ENCODE peak calls at places on chromosomes 1 and 21, in four cellular contexts. One of them, this sample, is unnamed.

GRCh38 chr1:107299521-107299920 is 158.7 kb downstream of the NTNG1 start:
- DNase-seq in prostate gland: no peak
- DNase-seq in breast epithelium: no peak
- DNase-seq in thyroid gland: no peak
- DNase-seq in this sample: no peak

GRCh38 chr1:98991127-98992003 is 13.3 kb downstream of the PLPPR5 start:
- DNase-seq in thyroid gland: no peak
- DNase-seq in prostate gland: no peak
- DNase-seq in breast epithelium: no peak
- DNase-seq in this sample: no peak

GRCh38 chr1:95236784-95237575 is 3.0 kb downstream of the RWDD3 start:
- DNase-seq in prostate gland: no peak
- DNase-seq in thyroid gland: no peak
- DNase-seq in breast epithelium: no peak
- DNase-seq in this sample: no peak

GRCh38 chr1:38272515-38272914 is 225.9 kb upstream of the POU3F1 start:
- DNase-seq in thyroid gland: no peak
- DNase-seq in breast epithelium: no peak
- DNase-seq in prostate gland: no peak
- DNase-seq in this sample: no peak

GRCh38 chr1:39159224-39160036 is 45.1 kb upstream of the MACF1 start:
- DNase-seq in thyroid gland: peak
- DNase-seq in prostate gland: peak
- DNase-seq in breast epithelium: peak
- DNase-seq in this sample: no peak

GRCh38 chr1:54329337-54329954 is 76.7 kb downstream of the SSBP3 start:
- DNase-seq in thyroid gland: no peak
- DNase-seq in breast epithelium: no peak
- DNase-seq in prostate gland: no peak
- DNase-seq in this sample: no peak

GRCh38 chr1:168553680-168554553 is 10.1 kb upstream of the XCL2 start:
- DNase-seq in prostate gland: no peak
- DNase-seq in thyroid gland: no peak
- DNase-seq in breast epithelium: no peak
- DNase-seq in this sample: no peak

GRCh38 chr1:147822292-147822691 is 61.9 kb upstream of the GJA5 start:
- DNase-seq in thyroid gland: no peak
- DNase-seq in prostate gland: no peak
- DNase-seq in breast epithelium: no peak
- DNase-seq in this sample: no peak

GRCh38 chr1:183417691-183418491 is at the start of gene NMNAT2:
- DNase-seq in thyroid gland: peak
- DNase-seq in prostate gland: no peak
- DNase-seq in breast epithelium: no peak
- DNase-seq in this sample: no peak

GRCh38 chr1:17765444-17766411 is 10.6 kb downstream of the ACTL8 start:
- DNase-seq in breast epithelium: no peak
- DNase-seq in prostate gland: no peak
- DNase-seq in thyroid gland: no peak
- DNase-seq in this sample: no peak

GRCh38 chr1:99264201-99265021 is at the start of gene PLPPR4:
- DNase-seq in thyroid gland: peak
- DNase-seq in breast epithelium: peak
- DNase-seq in prostate gland: no peak
- DNase-seq in this sample: peak

GRCh38 chr1:15598436-15598835 is 13.6 kb upstream of the AGMAT start:
- DNase-seq in prostate gland: no peak
- DNase-seq in breast epithelium: no peak
- DNase-seq in thyroid gland: no peak
- DNase-seq in this sample: no peak

GRCh38 chr1:191685669-191686068 is 472.6 kb upstream of the RGS18 start:
- DNase-seq in thyroid gland: no peak
- DNase-seq in breast epithelium: no peak
- DNase-seq in prostate gland: no peak
- DNase-seq in this sample: no peak

DNA sequence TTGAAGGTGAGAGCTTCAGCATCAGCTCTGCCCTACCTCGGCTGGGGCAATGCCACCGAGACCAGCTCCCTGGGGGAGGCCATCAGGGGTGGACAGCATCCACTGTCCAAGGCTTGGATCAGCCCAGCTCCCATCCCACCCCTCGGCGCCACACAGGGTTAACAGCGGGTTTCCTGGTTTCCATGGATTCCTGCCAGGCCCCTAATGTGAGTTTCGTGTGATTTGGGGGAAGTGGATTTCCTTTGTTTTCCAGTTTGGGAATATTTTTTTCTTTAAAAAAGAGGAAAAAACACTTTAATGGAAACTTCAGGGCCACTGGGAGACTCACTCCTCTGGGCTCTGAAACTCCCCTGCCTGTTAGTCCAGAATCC is 34.3 kb downstream of the CASZ1 start:
- DNase-seq in prostate gland: no peak
- DNase-seq in breast epithelium: no peak
- DNase-seq in thyroid gland: no peak
- DNase-seq in this sample: no peak
- TF ChIP-seq POLR2A in prostate gland: no peak
- TF ChIP-seq POLR2A in breast epithelium: no peak
- TF ChIP-seq POLR2A in thyroid gland: no peak
- TF ChIP-seq POLR2A in this sample: no peak

DNA sequence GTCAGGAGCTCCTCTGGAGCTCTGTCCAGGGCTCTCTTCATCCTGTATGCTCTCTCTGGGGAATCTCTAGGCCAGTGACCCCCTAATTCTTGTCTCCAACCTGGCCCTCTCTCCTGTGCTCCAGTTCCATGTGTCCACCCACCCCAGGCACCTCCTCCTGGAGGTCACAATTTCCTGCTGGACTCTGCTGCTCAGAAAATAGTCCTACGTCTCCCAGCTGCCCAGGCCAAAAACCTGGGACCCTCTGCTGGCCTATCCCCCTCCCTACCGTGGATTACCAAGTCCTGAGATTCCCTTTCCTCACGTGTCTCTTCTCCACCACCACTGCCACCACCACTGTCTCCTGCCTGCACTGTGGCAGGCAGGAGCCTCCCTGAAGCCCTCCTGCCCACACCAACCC is 11.7 kb downstream of the NES start:
- DNase-seq in thyroid gland: no peak
- DNase-seq in prostate gland: no peak
- DNase-seq in breast epithelium: no peak
- DNase-seq in this sample: no peak
- H3K4me3 ChIP-seq in thyroid gland: no peak
- H3K4me3 ChIP-seq in prostate gland: no peak
- H3K4me3 ChIP-seq in breast epithelium: no peak
- H3K4me3 ChIP-seq in this sample: no peak

DNA sequence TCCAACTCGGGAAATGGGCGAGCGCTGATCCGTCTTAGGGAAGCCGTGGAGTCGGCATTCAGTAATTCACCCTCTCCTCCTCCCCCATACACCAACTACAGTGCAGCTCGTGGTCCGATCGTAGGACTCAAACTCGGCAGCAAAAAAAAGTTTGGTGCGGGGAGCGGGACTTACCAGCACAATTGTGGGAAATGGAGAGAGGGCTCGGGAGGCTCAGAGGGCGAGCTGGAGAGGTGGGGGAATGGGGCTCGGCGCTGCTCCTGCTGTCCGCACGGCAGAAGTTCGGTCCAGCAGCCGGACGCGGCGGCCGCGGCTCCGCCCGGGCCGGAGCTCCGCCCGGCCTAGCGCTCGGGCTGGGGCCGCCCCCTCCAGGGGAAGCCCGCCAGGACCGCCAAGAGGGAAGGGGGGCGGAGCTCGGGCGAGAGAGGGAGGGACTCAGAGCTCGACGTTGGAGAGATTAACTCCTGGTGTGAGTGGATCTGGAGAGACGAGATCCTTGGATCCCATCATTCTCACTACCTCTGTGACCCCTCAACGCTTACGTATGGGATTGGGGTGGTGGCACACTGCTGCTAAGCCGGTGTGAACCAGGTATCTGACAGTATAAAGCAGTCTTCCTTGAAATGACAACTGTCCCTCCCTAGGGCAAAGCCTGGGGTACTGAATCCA is 744 bp upstream of the PIAS3 start:
- DNase-seq in breast epithelium: peak
- DNase-seq in thyroid gland: peak
- DNase-seq in prostate gland: peak
- DNase-seq in this sample: peak
- TF ChIP-seq POLR2A in breast epithelium: peak
- TF ChIP-seq POLR2A in thyroid gland: peak
- TF ChIP-seq POLR2A in prostate gland: peak
- TF ChIP-seq POLR2A in this sample: peak

DNA sequence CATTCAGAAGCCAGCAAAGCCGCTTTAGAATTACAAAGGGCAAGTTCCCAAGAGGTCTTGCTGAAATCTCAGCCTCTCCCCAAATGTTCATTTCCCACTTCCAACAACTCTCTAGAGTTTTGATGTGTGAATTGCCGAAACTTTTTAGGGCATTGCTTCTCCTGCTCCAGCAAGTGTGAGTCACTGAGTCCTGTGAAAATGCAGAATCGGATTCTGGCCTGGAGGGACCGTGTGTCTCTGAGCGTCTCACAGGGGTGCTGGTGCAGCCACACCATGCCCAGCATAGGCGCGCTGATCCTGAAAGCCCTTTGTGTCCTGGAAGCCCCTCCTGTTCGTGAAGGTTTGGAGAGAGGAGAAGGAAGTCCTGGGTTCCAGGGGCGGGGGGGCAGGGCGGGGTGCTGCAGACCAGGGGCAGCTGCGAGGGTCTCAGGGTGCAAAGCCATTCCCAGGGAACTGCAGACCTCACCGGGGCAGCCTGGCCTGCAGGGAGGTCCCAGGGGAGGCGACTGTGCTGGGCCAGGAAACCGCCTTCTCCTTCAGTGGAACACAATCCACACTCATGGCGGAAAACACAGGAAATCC is 43.7 kb upstream of the ADARB1 start:
- DNase-seq in breast epithelium: peak
- DNase-seq in thyroid gland: no peak
- DNase-seq in prostate gland: no peak
- DNase-seq in this sample: peak
- H3K4me3 ChIP-seq in breast epithelium: no peak
- H3K4me3 ChIP-seq in thyroid gland: no peak
- H3K4me3 ChIP-seq in prostate gland: no peak
- H3K4me3 ChIP-seq in this sample: peak

GRCh38 chr21:34889537-34890257 is 159.4 kb downstream of the RUNX1 start:
- DNase-seq in prostate gland: peak
- DNase-seq in breast epithelium: peak
- DNase-seq in thyroid gland: peak
- DNase-seq in this sample: peak

GRCh38 chr21:34890258-34890723 is 158.8 kb downstream of the RUNX1 start:
- DNase-seq in thyroid gland: no peak
- DNase-seq in prostate gland: no peak
- DNase-seq in breast epithelium: no peak
- DNase-seq in this sample: no peak

GRCh38 chr21:34889287-34889536 is 159.9 kb downstream of the RUNX1 start:
- DNase-seq in thyroid gland: peak
- DNase-seq in prostate gland: peak
- DNase-seq in breast epithelium: no peak
- DNase-seq in this sample: peak

GRCh38 chr21:34887729-34888568 is 161.2 kb downstream of the RUNX1 start:
- DNase-seq in thyroid gland: peak
- DNase-seq in prostate gland: peak
- DNase-seq in breast epithelium: peak
- DNase-seq in this sample: peak

DNA sequence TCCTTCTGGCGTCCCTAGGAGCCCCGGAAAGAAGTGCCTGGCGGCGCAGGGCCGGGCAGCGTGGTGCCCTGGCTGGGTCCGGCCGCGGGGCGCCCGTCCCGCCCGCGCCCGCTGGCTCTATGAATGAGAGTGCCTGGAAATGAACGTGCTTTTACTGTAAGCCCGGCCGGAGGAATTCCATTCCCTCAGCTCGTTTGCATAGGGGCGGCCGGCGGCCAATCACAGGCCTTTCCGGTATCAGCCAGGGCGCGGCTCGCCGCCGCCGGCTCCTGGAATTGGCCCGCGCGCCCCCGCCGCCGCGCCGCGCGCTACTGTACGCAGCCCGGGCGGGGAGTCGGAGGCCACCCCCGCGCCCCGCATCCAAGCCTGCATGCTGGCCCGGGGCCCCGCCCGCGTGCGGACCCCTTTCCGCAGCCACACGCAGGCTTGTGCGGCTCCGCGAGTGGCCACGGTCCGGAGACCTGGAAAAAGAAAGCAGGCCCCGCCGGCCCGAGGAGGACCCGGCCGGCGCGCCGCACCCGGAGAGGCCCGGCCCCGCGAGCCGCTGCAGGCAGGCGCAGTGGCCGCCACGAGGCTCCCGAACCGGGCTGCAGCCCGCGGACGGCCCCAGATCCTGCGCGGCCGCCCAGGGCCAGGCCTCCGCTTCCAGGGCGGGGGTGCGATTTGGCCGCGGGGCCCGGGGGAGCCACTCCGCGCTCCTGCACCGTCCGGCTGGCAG is 160.4 kb downstream of the RUNX1 start:
- DNase-seq in prostate gland: peak
- DNase-seq in breast epithelium: peak
- DNase-seq in thyroid gland: peak
- DNase-seq in this sample: peak
- TF ChIP-seq POLR2A in prostate gland: peak
- TF ChIP-seq POLR2A in breast epithelium: peak
- TF ChIP-seq POLR2A in thyroid gland: no peak
- TF ChIP-seq POLR2A in this sample: peak